ENCODE peak calls at places on chromosomes 2 and 18, in nine cellular contexts. X is CD8-positive, alpha-beta T cell; O is GM12891; F is psoas muscle; P is memory B cell; K is Kasumi-1; R is activated CD4-positive, CD25-positive, alpha-beta regulatory T cell; W is WTC11; B is foreskin fibroblast. Y is an unnamed sample.

GRCh38 chr2:40208478-40208877 is 243.4 kb downstream of the SLC8A1 start:
- DNase-seq in X (no peak), O (no peak), F (no peak), P (no peak), K (no peak), R (no peak), W (no peak), B (no peak), Y (no peak)

GRCh38 chr2:15625344-15626036 is 33.8 kb downstream of the DDX1 start:
- DNase-seq in X (no peak), O (no peak), F (no peak), P (no peak), K (no peak), R (no peak), W (no peak), B (no peak), Y (no peak)

GRCh38 chr2:115234707-115235106 is 792.3 kb downstream of the DPP10 start:
- DNase-seq in X (no peak), O (no peak), F (no peak), P (no peak), K (no peak), R (no peak), W (no peak), B (no peak), Y (no peak)

GRCh38 chr2:30686000-30686399 is 121.2 kb downstream of the CAPN13 start:
- DNase-seq in X (no peak), O (no peak), F (no peak), P (no peak), K (no peak), R (no peak), W (peak; percentile 54), B (no peak), Y (no peak)

GRCh38 chr2:196967126-196967525 is 40.6 kb upstream of the PGAP1 start:
- DNase-seq in X (no peak), O (no peak), F (no peak), P (no peak), K (no peak), R (no peak), W (no peak), B (peak; percentile 62), Y (no peak)

GRCh38 chr18:36672437-36673344 is 156.1 kb downstream of the TPGS2 start:
- DNase-seq in X (no peak), O (no peak), F (peak; percentile 67), P (no peak), K (peak; percentile 77), R (no peak), W (no peak), B (peak; percentile 42), Y (no peak)

GRCh38 chr2:231679906-231680283 is 28.4 kb upstream of the PTMA start:
- DNase-seq in X (no peak), O (no peak), F (no peak), P (no peak), K (no peak), R (no peak), W (no peak), B (no peak), Y (no peak)

GRCh38 chr2:28389399-28390240 is 3.0 kb upstream of the FOSL2 start:
- DNase-seq in X (no peak), O (no peak), F (no peak), P (no peak), K (no peak), R (no peak), W (no peak), B (no peak), Y (no peak)

GRCh38 chr2:104050632-104051242 is 803.2 kb upstream of the POU3F3 start:
- DNase-seq in X (no peak), O (no peak), F (no peak), P (no peak), K (no peak), R (no peak), W (no peak), B (no peak), Y (no peak)

Y was measured in GM10248.